ENCODE peak calls at places on chromosomes 2 and 18, in ten cellular contexts. G is brain microvascular endothelial cell, K is ovary, F is fibroblast of lung, H is cardiac muscle cell, J is dorsolateral prefrontal cortex, B is GM12878, M is sigmoid colon, I is mammary epithelial cell, N is pancreas. R is an unnamed sample.

GRCh38 chr2:20682166-20682565 is 15.2 kb downstream of the GDF7 start:
- DNase-seq in K (no peak), G (peak; percentile 20), H (no peak), I (no peak), F (no peak), N (no peak), M (no peak), B (no peak), J (no peak), R (no peak)

GRCh38 chr2:41896186-41896846 is 151.5 kb upstream of the PKDCC start:
- DNase-seq in N (no peak), F (no peak), I (no peak), G (no peak), B (peak; percentile 53), J (no peak), K (no peak), H (no peak), M (no peak), R (peak; percentile 33)

GRCh38 chr2:201908901-201909300 is 102.6 kb downstream of the CDK15 start:
- DNase-seq in F (no peak), G (no peak), K (no peak), N (no peak), I (no peak), H (no peak), J (no peak), B (no peak), M (no peak), R (no peak)

GRCh38 chr2:210673117-210673516 is 116.7 kb downstream of the CPS1 start:
- DNase-seq in F (no peak), M (no peak), B (no peak), G (no peak), I (no peak), K (no peak), H (no peak), N (no peak), J (no peak), R (no peak)

GRCh38 chr2:170502400-170503135 is 212.6 kb upstream of the SP5 start:
- DNase-seq in H (no peak), I (no peak), F (no peak), N (no peak), K (no peak), B (no peak), G (no peak), M (no peak), J (no peak), R (no peak)

GRCh38 chr2:45685299-45685698 is 33.8 kb downstream of the PRKCE start:
- DNase-seq in J (no peak), F (no peak), I (no peak), N (no peak), H (no peak), G (no peak), M (no peak), K (no peak), B (no peak), R (no peak)

GRCh38 chr2:47334356-47335136 is 68.4 kb upstream of the MSH2 start:
- DNase-seq in N (peak; percentile 23), F (no peak), M (no peak), B (no peak), K (no peak), G (peak; percentile 20), J (no peak), H (no peak), I (no peak), R (peak; percentile 34)

GRCh38 chr2:144946263-144946662 is 426.3 kb upstream of the ZEB2 start:
- DNase-seq in M (no peak), K (no peak), G (no peak), B (no peak), N (no peak), H (no peak), F (no peak), J (no peak), I (no peak), R (no peak)

GRCh38 chr18:63823516-63824219 is 48.5 kb downstream of the SERPINB7 start:
- DNase-seq in K (no peak), N (peak; percentile 55), F (peak; percentile 6), H (peak; percentile 42), G (peak; percentile 18), M (no peak), I (no peak), B (no peak), J (no peak), R (no peak)

GRCh38 chr18:54112356-54112755 is 112.1 kb downstream of the MBD2 start:
- DNase-seq in J (no peak), N (no peak), B (no peak), G (no peak), F (no peak), H (no peak), M (no peak), K (no peak), I (no peak), R (no peak)

GRCh38 chr2:99825630-99826029 is 316.8 kb downstream of the AFF3 start:
- DNase-seq in B (no peak), J (no peak), I (no peak), M (no peak), K (no peak), G (no peak), N (no peak), F (no peak), H (no peak), R (no peak)

GRCh38 chr2:83305758-83306378 is 1153.2 kb downstream of the SUCLG1 start:
- DNase-seq in H (no peak), M (no peak), F (no peak), I (no peak), N (no peak), B (no peak), J (no peak), G (no peak), K (no peak), R (no peak)

GRCh38 chr2:134081238-134081637 is 172.6 kb upstream of the MGAT5 start:
- DNase-seq in B (no peak), I (no peak), K (no peak), H (no peak), F (no peak), J (no peak), N (no peak), M (no peak), G (no peak), R (no peak)

GRCh38 chr2:193331701-193332100 is 1137.0 kb upstream of the TMEFF2 start:
- DNase-seq in I (no peak), F (no peak), H (no peak), B (no peak), M (no peak), N (no peak), K (no peak), G (no peak), J (no peak), R (no peak)

DNA sequence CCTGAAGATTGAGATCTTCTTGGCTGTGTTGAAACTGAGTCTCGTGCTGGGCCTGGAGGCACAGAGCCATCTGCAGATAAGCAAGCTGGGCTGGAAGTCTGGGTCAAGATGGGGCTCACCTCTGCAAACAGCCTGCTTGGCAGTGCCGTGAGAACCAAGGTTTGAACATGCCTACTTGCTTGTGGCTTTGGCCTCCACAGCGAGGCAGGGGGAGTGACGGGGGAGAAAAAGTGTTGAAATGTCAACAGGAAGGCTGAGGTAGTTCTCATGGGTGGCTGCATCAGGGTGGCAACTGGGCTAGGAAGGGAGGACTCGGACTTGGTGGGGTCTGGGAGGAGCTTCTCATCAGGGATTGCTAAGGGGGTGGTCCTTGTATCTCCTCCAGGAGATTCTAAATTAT is 99.7 kb downstream of the THNSL2 start:
- DNase-seq in K (no peak), N (no peak), G (no peak), H (no peak), M (no peak), B (no peak), I (no peak), F (no peak), J (no peak), R (no peak)
- H3K27me3 ChIP-seq in K (no peaks in the 10 kb centered on the region), N (no peaks in the 10 kb centered on the region), G (no peaks in the 10 kb centered on the region), H (peaks cover 8% of the 10 kb centered on the region), M (no peaks in the 10 kb centered on the region), B (no peaks in the 10 kb centered on the region), I (no peaks in the 10 kb centered on the region), F (no peaks in the 10 kb centered on the region), J (no peaks in the 10 kb centered on the region), R (no peaks in the 10 kb centered on the region)

GRCh38 chr2:66013456-66013855 is 421.5 kb upstream of the MEIS1 start:
- DNase-seq in I (no peak), K (no peak), M (no peak), H (no peak), N (no peak), J (no peak), G (no peak), F (peak; percentile 19), B (no peak), R (no peak)
- TF ChIP-seq CTCF in I (peak; percentile 8), K (no peak), M (no peak), H (no peak), N (no peak), J (peak; percentile 39), G (no peak), F (peak; percentile 37), B (peak; percentile 35), R (peak; percentile 41)

DNA sequence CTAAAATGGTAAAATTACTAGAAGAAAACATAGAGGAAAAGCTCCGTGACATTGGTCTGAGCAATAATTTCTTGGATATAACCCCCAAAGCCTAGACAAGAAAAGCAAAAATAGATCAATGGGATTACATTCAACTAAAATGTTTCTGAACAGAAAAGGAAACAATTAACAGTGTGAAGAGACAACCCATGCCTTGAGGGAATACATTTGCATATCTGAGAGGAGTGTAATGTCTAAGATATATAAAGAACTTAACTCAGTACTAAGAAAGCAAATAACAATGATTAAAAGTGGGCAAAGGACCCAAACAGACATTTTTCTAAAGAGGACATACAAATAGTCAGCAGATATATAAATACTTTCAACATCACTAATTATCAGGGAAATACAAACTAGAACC is 206.2 kb downstream of the VAPA start:
- DNase-seq in I (no peak), H (no peak), N (no peak), G (no peak), J (no peak), M (no peak), K (no peak), F (no peak), B (no peak), R (no peak)
- H3K27me3 ChIP-seq in I (no peaks in the 10 kb centered on the region), H (no peaks in the 10 kb centered on the region), N (no peaks in the 10 kb centered on the region), G (no peaks in the 10 kb centered on the region), J (no peaks in the 10 kb centered on the region), M (no peaks in the 10 kb centered on the region), K (no peaks in the 10 kb centered on the region), F (no peaks in the 10 kb centered on the region), B (no peaks in the 10 kb centered on the region), R (no peaks in the 10 kb centered on the region)

GRCh38 chr2:240920783-240921231 is 14.7 kb downstream of the CROCC2 start:
- DNase-seq in K (peak; percentile 43), J (peak; percentile 3), N (peak; percentile 8), H (no peak), I (no peak), M (peak; percentile 68), G (no peak), B (no peak), F (no peak), R (no peak)
- TF ChIP-seq CTCF in K (no peak), J (no peak), N (no peak), H (no peak), I (no peak), M (no peak), G (no peak), B (no peak), F (no peak), R (no peak)